ENCODE peak calls at places on chromosomes 4 and X, in ten cellular contexts. One of them, this sample, is unnamed.
A peak's percentile ranks its signal among the peaks of the same experiment; 100 is the strongest.

GRCh38 chr4:169815606-169816005 is 57.9 kb upstream of the HPF1 start:
- DNase-seq in fibroblast of the aortic adventitia: no peak
- DNase-seq in ascending aorta: no peak
- DNase-seq in thoracic aorta: no peak
- DNase-seq in lower leg skin: no peak
- DNase-seq in stomach: no peak
- DNase-seq in tibial artery: no peak
- DNase-seq in CD4-positive, alpha-beta T cell: no peak
- DNase-seq in upper lobe of right lung: no peak
- DNase-seq in Panc1: no peak
- DNase-seq in this sample: no peak

GRCh38 chr4:13248621-13249298 is 235.4 kb downstream of the RAB28 start:
- DNase-seq in fibroblast of the aortic adventitia: peak; percentile 1
- DNase-seq in lower leg skin: no peak
- DNase-seq in ascending aorta: no peak
- DNase-seq in stomach: no peak
- DNase-seq in tibial artery: no peak
- DNase-seq in CD4-positive, alpha-beta T cell: no peak
- DNase-seq in thoracic aorta: no peak
- DNase-seq in Panc1: no peak
- DNase-seq in upper lobe of right lung: no peak
- DNase-seq in this sample: no peak

GRCh38 chr4:128287159-128287870 is at the start of gene PGRMC2:
- DNase-seq in CD4-positive, alpha-beta T cell: no peak
- DNase-seq in fibroblast of the aortic adventitia: peak; percentile 28
- DNase-seq in ascending aorta: no peak
- DNase-seq in thoracic aorta: no peak
- DNase-seq in Panc1: no peak
- DNase-seq in tibial artery: no peak
- DNase-seq in upper lobe of right lung: no peak
- DNase-seq in lower leg skin: peak; percentile 47
- DNase-seq in stomach: no peak
- DNase-seq in this sample: no peak

GRCh38 chrX:13906103-13906502 is 89.2 kb upstream of the GPM6B start:
- DNase-seq in CD4-positive, alpha-beta T cell: no peak
- DNase-seq in thoracic aorta: no peak
- DNase-seq in upper lobe of right lung: no peak
- DNase-seq in Panc1: no peak
- DNase-seq in fibroblast of the aortic adventitia: no peak
- DNase-seq in tibial artery: no peak
- DNase-seq in stomach: no peak
- DNase-seq in ascending aorta: no peak
- DNase-seq in lower leg skin: no peak
- DNase-seq in this sample: no peak

GRCh38 chr4:54959656-54960055 is 165.7 kb downstream of the KDR start:
- DNase-seq in upper lobe of right lung: no peak
- DNase-seq in ascending aorta: no peak
- DNase-seq in CD4-positive, alpha-beta T cell: no peak
- DNase-seq in fibroblast of the aortic adventitia: peak; percentile 67
- DNase-seq in tibial artery: no peak
- DNase-seq in stomach: no peak
- DNase-seq in lower leg skin: no peak
- DNase-seq in thoracic aorta: no peak
- DNase-seq in Panc1: no peak
- DNase-seq in this sample: no peak

GRCh38 chrX:42189601-42190000 is 266.2 kb upstream of the CASK start:
- DNase-seq in fibroblast of the aortic adventitia: no peak
- DNase-seq in CD4-positive, alpha-beta T cell: no peak
- DNase-seq in tibial artery: no peak
- DNase-seq in stomach: no peak
- DNase-seq in lower leg skin: no peak
- DNase-seq in upper lobe of right lung: no peak
- DNase-seq in thoracic aorta: no peak
- DNase-seq in Panc1: no peak
- DNase-seq in ascending aorta: no peak
- DNase-seq in this sample: no peak

GRCh38 chr4:81290818-81291217 is 75.8 kb upstream of the PRKG2 start:
- DNase-seq in Panc1: no peak
- DNase-seq in fibroblast of the aortic adventitia: no peak
- DNase-seq in lower leg skin: no peak
- DNase-seq in upper lobe of right lung: no peak
- DNase-seq in tibial artery: no peak
- DNase-seq in ascending aorta: no peak
- DNase-seq in CD4-positive, alpha-beta T cell: no peak
- DNase-seq in thoracic aorta: no peak
- DNase-seq in stomach: no peak
- DNase-seq in this sample: no peak

GRCh38 chr4:2472187-2472586 is 3.3 kb downstream of the RNF4 start:
- DNase-seq in Panc1: no peak
- DNase-seq in tibial artery: no peak
- DNase-seq in fibroblast of the aortic adventitia: no peak
- DNase-seq in CD4-positive, alpha-beta T cell: no peak
- DNase-seq in thoracic aorta: no peak
- DNase-seq in lower leg skin: no peak
- DNase-seq in upper lobe of right lung: no peak
- DNase-seq in stomach: no peak
- DNase-seq in ascending aorta: no peak
- DNase-seq in this sample: no peak

GRCh38 chrX:11499076-11500044 is 166.4 kb downstream of the ARHGAP6 start:
- DNase-seq in lower leg skin: no peak
- DNase-seq in ascending aorta: no peak
- DNase-seq in upper lobe of right lung: no peak
- DNase-seq in tibial artery: no peak
- DNase-seq in Panc1: no peak
- DNase-seq in CD4-positive, alpha-beta T cell: no peak
- DNase-seq in fibroblast of the aortic adventitia: peak; percentile 78
- DNase-seq in thoracic aorta: no peak
- DNase-seq in stomach: no peak
- DNase-seq in this sample: no peak

GRCh38 chrX:11509786-11510185 is 155.9 kb downstream of the ARHGAP6 start:
- DNase-seq in fibroblast of the aortic adventitia: peak; percentile 59
- DNase-seq in CD4-positive, alpha-beta T cell: no peak
- DNase-seq in upper lobe of right lung: no peak
- DNase-seq in Panc1: no peak
- DNase-seq in lower leg skin: no peak
- DNase-seq in thoracic aorta: no peak
- DNase-seq in tibial artery: no peak
- DNase-seq in stomach: no peak
- DNase-seq in ascending aorta: no peak
- DNase-seq in this sample: no peak

DNA sequence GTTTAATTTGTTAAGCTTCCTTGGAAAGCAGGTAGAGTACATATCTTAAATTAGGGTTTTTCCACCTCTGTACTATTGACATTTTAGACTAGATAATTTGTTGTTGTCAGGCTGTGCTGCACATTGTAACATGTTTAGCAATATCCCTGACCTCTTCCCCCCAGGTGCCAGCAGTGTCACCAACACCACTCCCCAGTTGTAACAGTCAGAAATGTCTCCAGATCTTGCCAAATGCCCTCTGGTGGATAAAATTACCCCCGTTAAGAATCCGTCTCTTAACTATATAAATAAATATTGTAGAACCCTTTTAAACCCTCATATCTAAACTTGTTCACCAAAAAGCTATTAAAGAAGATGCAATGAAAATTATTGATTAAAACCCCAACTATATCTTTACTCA is 161.5 kb downstream of the ARHGAP6 start:
- DNase-seq in CD4-positive, alpha-beta T cell: no peak
- DNase-seq in stomach: no peak
- DNase-seq in ascending aorta: no peak
- DNase-seq in lower leg skin: no peak
- DNase-seq in thoracic aorta: no peak
- DNase-seq in Panc1: no peak
- DNase-seq in tibial artery: no peak
- DNase-seq in fibroblast of the aortic adventitia: no peak
- DNase-seq in upper lobe of right lung: no peak
- DNase-seq in this sample: no peak
- TF ChIP-seq CTCF in CD4-positive, alpha-beta T cell: no peak
- TF ChIP-seq CTCF in stomach: no peak
- TF ChIP-seq CTCF in ascending aorta: no peak
- TF ChIP-seq CTCF in lower leg skin: no peak
- TF ChIP-seq CTCF in thoracic aorta: no peak
- TF ChIP-seq CTCF in Panc1: no peak
- TF ChIP-seq CTCF in tibial artery: no peak
- TF ChIP-seq CTCF in fibroblast of the aortic adventitia: no peak
- TF ChIP-seq CTCF in upper lobe of right lung: no peak
- TF ChIP-seq CTCF in this sample: no peak

GRCh38 chr4:153776601-153777000 is 12.3 kb downstream of the SFRP2 start:
- DNase-seq in tibial artery: no peak
- DNase-seq in Panc1: no peak
- DNase-seq in stomach: no peak
- DNase-seq in thoracic aorta: no peak
- DNase-seq in lower leg skin: no peak
- DNase-seq in upper lobe of right lung: no peak
- DNase-seq in ascending aorta: no peak
- DNase-seq in CD4-positive, alpha-beta T cell: no peak
- DNase-seq in fibroblast of the aortic adventitia: no peak
- DNase-seq in this sample: no peak

GRCh38 chr4:153771058-153771457 is 11.2 kb upstream of the RNF175 start:
- DNase-seq in stomach: no peak
- DNase-seq in thoracic aorta: no peak
- DNase-seq in CD4-positive, alpha-beta T cell: no peak
- DNase-seq in fibroblast of the aortic adventitia: peak; percentile 36
- DNase-seq in ascending aorta: no peak
- DNase-seq in tibial artery: no peak
- DNase-seq in Panc1: no peak
- DNase-seq in upper lobe of right lung: no peak
- DNase-seq in lower leg skin: no peak
- DNase-seq in this sample: no peak

GRCh38 chr4:153778383-153778782 is 10.5 kb downstream of the SFRP2 start:
- DNase-seq in thoracic aorta: no peak
- DNase-seq in CD4-positive, alpha-beta T cell: no peak
- DNase-seq in stomach: no peak
- DNase-seq in Panc1: no peak
- DNase-seq in ascending aorta: no peak
- DNase-seq in tibial artery: no peak
- DNase-seq in upper lobe of right lung: no peak
- DNase-seq in lower leg skin: no peak
- DNase-seq in fibroblast of the aortic adventitia: no peak
- DNase-seq in this sample: no peak

GRCh38 chr4:153777421-153777820 is 11.5 kb downstream of the SFRP2 start:
- DNase-seq in lower leg skin: no peak
- DNase-seq in Panc1: no peak
- DNase-seq in fibroblast of the aortic adventitia: no peak
- DNase-seq in ascending aorta: no peak
- DNase-seq in stomach: no peak
- DNase-seq in tibial artery: no peak
- DNase-seq in thoracic aorta: no peak
- DNase-seq in CD4-positive, alpha-beta T cell: no peak
- DNase-seq in upper lobe of right lung: no peak
- DNase-seq in this sample: no peak

GRCh38 chr4:153773236-153773690 is 13.4 kb upstream of the RNF175 start:
- DNase-seq in stomach: no peak
- DNase-seq in Panc1: no peak
- DNase-seq in fibroblast of the aortic adventitia: peak; percentile 31
- DNase-seq in thoracic aorta: no peak
- DNase-seq in ascending aorta: no peak
- DNase-seq in upper lobe of right lung: no peak
- DNase-seq in lower leg skin: no peak
- DNase-seq in tibial artery: no peak
- DNase-seq in CD4-positive, alpha-beta T cell: no peak
- DNase-seq in this sample: no peak
- TF ChIP-seq CTCF in stomach: no peak
- TF ChIP-seq CTCF in Panc1: peak; percentile 8
- TF ChIP-seq CTCF in fibroblast of the aortic adventitia: peak; percentile 37
- TF ChIP-seq CTCF in thoracic aorta: no peak
- TF ChIP-seq CTCF in ascending aorta: no peak
- TF ChIP-seq CTCF in upper lobe of right lung: no peak
- TF ChIP-seq CTCF in lower leg skin: no peak
- TF ChIP-seq CTCF in tibial artery: no peak
- TF ChIP-seq CTCF in CD4-positive, alpha-beta T cell: no peak
- TF ChIP-seq CTCF in this sample: peak; percentile 38

GRCh38 chrX:154049209-154050112 is 29.8 kb upstream of the IRAK1 start:
- DNase-seq in Panc1: no peak
- DNase-seq in ascending aorta: no peak
- DNase-seq in tibial artery: no peak
- DNase-seq in fibroblast of the aortic adventitia: peak; percentile 47
- DNase-seq in stomach: peak; percentile 39
- DNase-seq in upper lobe of right lung: no peak
- DNase-seq in lower leg skin: no peak
- DNase-seq in thoracic aorta: no peak
- DNase-seq in CD4-positive, alpha-beta T cell: no peak
- DNase-seq in this sample: no peak

GRCh38 chrX:154048398-154048797 is 28.7 kb upstream of the IRAK1 start:
- DNase-seq in stomach: no peak
- DNase-seq in lower leg skin: no peak
- DNase-seq in Panc1: no peak
- DNase-seq in tibial artery: no peak
- DNase-seq in CD4-positive, alpha-beta T cell: no peak
- DNase-seq in thoracic aorta: no peak
- DNase-seq in upper lobe of right lung: no peak
- DNase-seq in ascending aorta: no peak
- DNase-seq in fibroblast of the aortic adventitia: no peak
- DNase-seq in this sample: no peak

GRCh38 chrX:154047266-154047665 is 27.6 kb upstream of the IRAK1 start:
- DNase-seq in lower leg skin: no peak
- DNase-seq in fibroblast of the aortic adventitia: peak; percentile 71
- DNase-seq in thoracic aorta: no peak
- DNase-seq in Panc1: no peak
- DNase-seq in tibial artery: no peak
- DNase-seq in CD4-positive, alpha-beta T cell: no peak
- DNase-seq in ascending aorta: no peak
- DNase-seq in upper lobe of right lung: no peak
- DNase-seq in stomach: no peak
- DNase-seq in this sample: no peak

GRCh38 chrX:154044045-154044444 is 24.3 kb upstream of the IRAK1 start:
- DNase-seq in upper lobe of right lung: no peak
- DNase-seq in CD4-positive, alpha-beta T cell: no peak
- DNase-seq in tibial artery: no peak
- DNase-seq in ascending aorta: no peak
- DNase-seq in fibroblast of the aortic adventitia: no peak
- DNase-seq in stomach: no peak
- DNase-seq in thoracic aorta: no peak
- DNase-seq in lower leg skin: no peak
- DNase-seq in Panc1: no peak
- DNase-seq in this sample: no peak

GRCh38 chrX:154046262-154046771 is 26.6 kb upstream of the IRAK1 start:
- DNase-seq in fibroblast of the aortic adventitia: peak; percentile 96
- DNase-seq in thoracic aorta: no peak
- DNase-seq in upper lobe of right lung: no peak
- DNase-seq in Panc1: no peak
- DNase-seq in tibial artery: no peak
- DNase-seq in lower leg skin: peak; percentile 34
- DNase-seq in CD4-positive, alpha-beta T cell: no peak
- DNase-seq in ascending aorta: no peak
- DNase-seq in stomach: no peak
- DNase-seq in this sample: no peak
- TF ChIP-seq CTCF in fibroblast of the aortic adventitia: peak; percentile 27
- TF ChIP-seq CTCF in thoracic aorta: no peak
- TF ChIP-seq CTCF in upper lobe of right lung: no peak
- TF ChIP-seq CTCF in Panc1: no peak
- TF ChIP-seq CTCF in tibial artery: no peak
- TF ChIP-seq CTCF in lower leg skin: no peak
- TF ChIP-seq CTCF in CD4-positive, alpha-beta T cell: no peak
- TF ChIP-seq CTCF in ascending aorta: no peak
- TF ChIP-seq CTCF in stomach: no peak
- TF ChIP-seq CTCF in this sample: no peak

DNA sequence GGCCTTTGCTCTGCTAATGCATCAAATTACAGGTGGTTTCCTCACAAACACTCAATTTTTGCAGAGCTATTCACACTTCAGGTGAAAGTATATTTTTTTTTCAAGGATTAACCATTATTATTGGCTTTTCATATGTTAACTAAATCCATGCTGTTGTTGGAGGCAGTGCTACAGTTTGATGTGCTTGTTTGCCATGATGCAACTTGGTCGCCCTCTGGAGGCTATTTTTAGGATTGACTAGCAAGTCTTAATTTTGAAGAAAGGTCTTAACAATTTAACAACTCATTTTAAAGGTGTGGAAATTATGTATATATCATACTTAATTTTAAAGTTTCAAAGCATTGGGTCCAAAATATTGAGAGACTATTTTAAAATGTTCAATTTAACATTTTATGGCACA is 168.8 kb upstream of the FAM47A start:
- DNase-seq in CD4-positive, alpha-beta T cell: no peak
- DNase-seq in ascending aorta: no peak
- DNase-seq in Panc1: peak; percentile 10
- DNase-seq in tibial artery: no peak
- DNase-seq in lower leg skin: no peak
- DNase-seq in thoracic aorta: no peak
- DNase-seq in fibroblast of the aortic adventitia: peak; percentile 43
- DNase-seq in stomach: no peak
- DNase-seq in upper lobe of right lung: no peak
- DNase-seq in this sample: no peak
- TF ChIP-seq CTCF in CD4-positive, alpha-beta T cell: no peak
- TF ChIP-seq CTCF in ascending aorta: peak; percentile 47
- TF ChIP-seq CTCF in Panc1: peak; percentile 52
- TF ChIP-seq CTCF in tibial artery: peak; percentile 51
- TF ChIP-seq CTCF in lower leg skin: no peak
- TF ChIP-seq CTCF in thoracic aorta: peak; percentile 44
- TF ChIP-seq CTCF in fibroblast of the aortic adventitia: peak; percentile 39
- TF ChIP-seq CTCF in stomach: no peak
- TF ChIP-seq CTCF in upper lobe of right lung: peak; percentile 50
- TF ChIP-seq CTCF in this sample: peak; percentile 71